ENCODE peak calls at places on chromosome 2, in four cellular contexts. W is Peyer's patch; E is K562; U is CD4-positive, alpha-beta T cell. F is an unnamed sample.

GRCh38 chr2:219968685-219969345 is 341.4 kb downstream of the SLC4A3 start:
- DNase-seq in W (no peak), U (no peak), E (no peak), F (no peak)

GRCh38 chr2:85737481-85737880 is 16.3 kb upstream of the ATOH8 start:
- DNase-seq in E (no peak), W (no peak), U (no peak), F (no peak)

GRCh38 chr2:96505231-96505889 is at the start of gene NEURL3:
- DNase-seq in W (peak), E (no peak), U (no peak), F (no peak)

GRCh38 chr2:69241664-69242063 is 145.4 kb downstream of the GFPT1 start:
- DNase-seq in U (no peak), E (no peak), W (no peak), F (no peak)

GRCh38 chr2:102717308-102718018 is 44.4 kb upstream of the TMEM182 start:
- DNase-seq in E (no peak), U (no peak), W (no peak), F (no peak)

GRCh38 chr2:120777170-120777751 is 41.6 kb downstream of the GLI2 start:
- DNase-seq in U (no peak), E (no peak), W (no peak), F (no peak)

GRCh38 chr2:151973901-151974199 is 125.0 kb downstream of the CACNB4 start:
- DNase-seq in U (no peak), W (no peak), E (no peak), F (no peak)

GRCh38 chr2:178908810-178909209 is 101.6 kb upstream of the TTN start:
- DNase-seq in E (no peak), U (no peak), W (no peak), F (no peak)

GRCh38 chr2:208619993-208620392 is 213.4 kb downstream of the PTH2R start:
- DNase-seq in W (no peak), E (no peak), U (no peak), F (no peak)

GRCh38 chr2:19031642-19032041 is 326.8 kb downstream of the OSR1 start:
- DNase-seq in U (no peak), W (no peak), E (no peak), F (no peak)

GRCh38 chr2:21415234-21415633 is 291.5 kb downstream of the TDRD15 start:
- DNase-seq in E (no peak), W (no peak), U (no peak), F (no peak)

GRCh38 chr2:196725882-196726281 is 73.6 kb downstream of the GTF3C3 start:
- DNase-seq in W (no peak), U (no peak), E (no peak), F (no peak)

GRCh38 chr2:128314026-128314347 is 4.7 kb downstream of the HS6ST1 start:
- DNase-seq in U (no peak), E (no peak), W (no peak), F (peak)

GRCh38 chr2:80312282-80312839 is 7.8 kb upstream of the LRRTM1 start:
- DNase-seq in E (no peak), U (no peak), W (no peak), F (no peak)

GRCh38 chr2:182521453-182522427 is 94.9 kb upstream of the PDE1A start:
- DNase-seq in E (no peak), U (no peak), W (no peak), F (no peak)

GRCh38 chr2:128228894-128229293 is 89.8 kb downstream of the HS6ST1 start:
- DNase-seq in U (no peak), E (no peak), W (no peak), F (no peak)

GRCh38 chr2:55229221-55229620 is 2.9 kb downstream of the CLHC1 start:
- DNase-seq in W (no peak), U (no peak), E (no peak), F (no peak)

GRCh38 chr2:69781321-69782248 is 39.7 kb downstream of the ANXA4 start:
- DNase-seq in W (no peak), E (no peak), U (no peak), F (no peak)

GRCh38 chr2:224178085-224178484 is 139.0 kb upstream of the SERPINE2 start:
- DNase-seq in E (no peak), U (no peak), W (no peak), F (no peak)

GRCh38 chr2:62856228-62857040 is 150.9 kb downstream of the EHBP1 start:
- DNase-seq in E (no peak), W (no peak), U (no peak), F (no peak)

GRCh38 chr2:88873620-88874019 is 182.1 kb downstream of the RPIA start:
- DNase-seq in E (no peak), U (no peak), W (no peak), F (no peak)

GRCh38 chr2:134722728-134723127 is 3.9 kb upstream of the TMEM163 start:
- DNase-seq in W (no peak), U (no peak), E (no peak), F (no peak)

GRCh38 chr2:139924070-139924469 is 1143.9 kb upstream of the NXPH2 start:
- DNase-seq in W (no peak), E (no peak), U (no peak), F (no peak)

GRCh38 chr2:170271340-170271739 is 93.4 kb downstream of the MYO3B start:
- DNase-seq in U (no peak), W (no peak), E (no peak), F (no peak)

GRCh38 chr2:17115042-17115441 is 403.2 kb downstream of the RAD51AP2 start:
- DNase-seq in E (no peak), W (no peak), U (no peak), F (no peak)

GRCh38 chr2:230798769-230799399 is 65.9 kb upstream of the ITM2C start:
- DNase-seq in E (peak), U (no peak), W (no peak), F (no peak)

GRCh38 chr2:26685312-26685711 is 7.2 kb upstream of the KCNK3 start:
- DNase-seq in E (no peak), U (no peak), W (no peak), F (no peak)

GRCh38 chr2:127410871-127411396 is 7.3 kb upstream of the PROC start:
- DNase-seq in W (no peak), U (no peak), E (no peak), F (no peak)

GRCh38 chr2:20678751-20679150 is 11.8 kb downstream of the GDF7 start:
- DNase-seq in W (no peak), U (no peak), E (no peak), F (no peak)

GRCh38 chr2:192126912-192127311 is 67.8 kb downstream of the TMEFF2 start:
- DNase-seq in E (no peak), U (no peak), W (no peak), F (no peak)

GRCh38 chr2:32553829-32554432 is 73.9 kb upstream of the TTC27 start:
- DNase-seq in E (peak), W (no peak), U (no peak), F (no peak)

GRCh38 chr2:74548919-74549684 is 4.6 kb downstream of the LOXL3 start:
- DNase-seq in E (peak), W (peak), U (no peak), F (no peak)

GRCh38 chr2:134233733-134234135 is 20.1 kb upstream of the MGAT5 start:
- DNase-seq in U (no peak), E (no peak), W (no peak), F (no peak)

GRCh38 chr2:70468898-70469297 is 84.7 kb downstream of the TGFA start:
- DNase-seq in E (no peak), W (no peak), U (no peak), F (no peak)

GRCh38 chr2:70806620-70807019 is 13.8 kb downstream of the CLEC4F start:
- DNase-seq in W (no peak), E (no peak), U (no peak), F (no peak)

GRCh38 chr2:147449323-147450080 is 395.3 kb upstream of the ACVR2A start:
- DNase-seq in U (peak), W (no peak), E (no peak), F (no peak)

GRCh38 chr2:67626656-67627055 is 229.5 kb downstream of the ETAA1 start:
- DNase-seq in W (no peak), U (no peak), E (no peak), F (no peak)

GRCh38 chr2:136025057-136025973 is 39.9 kb upstream of the DARS1 start:
- DNase-seq in E (peak), W (peak), U (no peak), F (peak)

GRCh38 chr2:67379048-67379447 is 18.1 kb upstream of the ETAA1 start:
- DNase-seq in U (no peak), W (no peak), E (no peak), F (no peak)

GRCh38 chr2:109170645-109171044 is 41.6 kb downstream of the SH3RF3 start:
- DNase-seq in E (no peak), U (no peak), W (no peak), F (no peak)
- TF ChIP-seq CTCF in E (no peak), U (no peak), W (no peak), F (no peak)

DNA sequence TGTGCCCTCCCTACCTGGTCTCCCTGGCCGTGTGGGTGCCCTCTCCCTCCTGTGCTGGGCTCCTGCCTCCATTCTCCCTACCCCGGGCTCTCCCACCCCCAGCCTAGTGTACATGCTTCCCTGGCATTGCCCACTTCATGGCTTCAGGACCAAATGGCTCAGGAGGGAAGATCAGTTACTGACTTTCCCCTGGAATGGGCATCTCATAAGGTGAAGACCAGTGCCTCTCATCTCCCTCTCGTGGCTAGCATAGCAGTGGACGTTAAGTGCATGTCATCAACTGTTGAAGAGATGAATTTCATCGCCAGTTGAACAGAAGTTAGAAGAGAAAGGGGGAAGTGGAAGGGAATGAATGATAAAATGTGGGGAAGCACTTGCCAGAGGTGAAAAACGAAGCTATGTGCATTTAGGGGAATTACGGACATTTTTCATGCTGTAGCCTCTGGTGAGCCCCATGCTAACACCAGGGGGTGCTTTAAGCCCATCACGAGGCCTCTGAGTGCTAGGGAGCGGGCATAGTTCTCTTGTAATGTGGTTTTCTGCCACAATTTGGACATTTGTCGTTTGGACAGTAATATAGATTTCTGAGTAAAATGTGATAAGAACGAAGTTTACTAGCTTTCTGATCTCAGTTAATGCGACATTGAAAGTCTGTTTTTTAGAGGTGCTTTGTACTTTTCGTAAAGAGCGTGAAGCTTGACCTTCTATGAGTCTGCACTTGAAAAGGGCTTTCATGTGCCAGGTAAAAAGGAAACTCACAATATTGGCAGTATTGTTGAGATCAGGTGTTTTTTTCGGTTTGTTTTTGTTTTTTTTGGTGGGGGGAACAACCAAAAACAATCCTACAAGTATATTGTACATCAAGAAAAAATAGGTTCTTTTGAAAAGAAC is 50.4 kb downstream of the TRAF3IP1 start:
- DNase-seq in E (peak), U (peak), W (no peak), F (peak)
- TF ChIP-seq CTCF in E (peak), U (peak), W (no peak), F (peak)

DNA sequence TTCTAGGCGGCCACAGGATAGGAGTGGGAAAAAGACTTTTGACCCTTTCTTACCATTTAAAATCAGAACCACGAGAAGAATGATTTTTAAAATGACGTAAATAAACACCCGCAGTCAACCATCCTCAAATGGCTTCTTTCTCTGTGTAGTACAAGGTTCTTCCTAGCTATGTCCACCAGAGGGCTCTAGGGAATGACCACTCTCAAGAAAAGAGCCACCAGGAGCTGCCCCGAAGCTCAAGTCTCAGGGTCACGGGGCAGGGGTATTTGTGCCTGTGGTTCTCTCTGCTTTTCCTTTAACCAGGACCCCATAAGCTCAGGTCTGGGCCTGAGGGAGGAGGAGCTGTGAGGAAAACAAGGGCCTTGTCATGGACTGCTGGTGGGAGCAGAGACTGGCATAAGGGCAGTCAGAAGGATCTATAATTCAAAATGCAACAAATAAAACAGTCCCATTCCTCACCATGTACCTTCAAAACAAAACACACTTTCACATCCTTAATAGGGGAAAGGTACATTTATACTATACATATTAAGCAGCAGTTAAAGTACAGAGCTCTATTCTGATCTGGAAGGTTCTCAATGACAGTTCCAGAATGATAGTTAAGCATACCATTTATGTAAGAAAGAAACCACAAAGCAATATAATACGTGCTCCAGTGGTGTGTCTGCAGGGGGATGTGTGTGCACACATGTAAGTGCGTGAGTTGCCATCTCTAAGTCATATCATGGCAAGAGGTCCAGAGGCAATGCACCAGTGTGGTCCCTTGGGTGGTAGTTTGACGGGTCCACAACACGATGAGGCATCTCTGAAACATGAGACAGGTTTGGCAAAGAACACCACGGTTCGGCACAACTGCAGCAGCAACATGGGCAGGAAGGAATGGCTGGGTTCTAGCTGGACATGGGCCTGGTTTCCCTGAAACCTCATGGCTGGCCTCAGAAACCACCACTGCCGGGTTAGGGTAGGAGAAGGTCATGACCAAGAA is 18.6 kb downstream of the LYPD1 start:
- DNase-seq in W (no peak), U (no peak), E (peak), F (no peak)
- TF ChIP-seq CTCF in W (no peak), U (no peak), E (no peak), F (peak)

GRCh38 chr2:105969552-105969951 is 224.5 kb downstream of the UXS1 start:
- DNase-seq in U (no peak), W (no peak), E (no peak), F (no peak)
- TF ChIP-seq CTCF in U (no peak), W (no peak), E (peak), F (no peak)

GRCh38 chr2:190718652-190719526 is 70.0 kb downstream of the NAB1 start:
- DNase-seq in U (no peak), W (no peak), E (no peak), F (no peak)
- TF ChIP-seq CTCF in U (no peak), W (no peak), E (no peak), F (no peak)

GRCh38 chr2:35343135-35343534 is 1012.4 kb upstream of the CRIM1 start:
- DNase-seq in W (no peak), U (no peak), E (peak), F (no peak)
- TF ChIP-seq CTCF in W (no peak), U (no peak), E (peak), F (no peak)

GRCh38 chr2:233942731-233943130 is 25.6 kb downstream of the TRPM8 start:
- DNase-seq in U (no peak), E (no peak), W (no peak), F (no peak)

GRCh38 chr2:233950078-233950825 is 33.1 kb downstream of the TRPM8 start:
- DNase-seq in W (no peak), U (no peak), E (no peak), F (no peak)

GRCh38 chr2:233945146-233945545 is 28.0 kb downstream of the TRPM8 start:
- DNase-seq in U (no peak), W (no peak), E (no peak), F (no peak)

GRCh38 chr2:233940376-233941276 is 23.5 kb downstream of the TRPM8 start:
- DNase-seq in U (no peak), W (no peak), E (no peak), F (no peak)

DNA sequence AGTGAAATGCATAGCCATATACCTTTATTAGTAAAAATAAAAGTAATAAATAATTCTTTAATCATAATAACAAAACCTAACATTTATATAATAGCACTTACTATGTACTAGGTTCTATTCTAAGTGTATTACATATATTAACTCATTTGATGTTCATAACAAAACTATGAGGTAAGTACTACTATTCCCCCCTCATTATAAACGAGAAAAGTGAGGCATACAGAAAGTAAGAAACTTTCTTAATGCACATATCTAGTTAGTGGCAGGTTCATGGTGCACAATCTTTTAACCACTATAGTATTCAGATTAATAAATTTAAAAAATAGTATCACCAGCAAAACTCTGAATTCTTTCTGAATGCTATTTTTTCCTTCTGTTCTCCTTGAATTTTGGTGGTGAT is 27.5 kb downstream of the TRPM8 start:
- DNase-seq in W (no peak), E (no peak), U (no peak), F (no peak)
- TF ChIP-seq CTCF in W (no peak), E (no peak), U (no peak), F (no peak)

DNA sequence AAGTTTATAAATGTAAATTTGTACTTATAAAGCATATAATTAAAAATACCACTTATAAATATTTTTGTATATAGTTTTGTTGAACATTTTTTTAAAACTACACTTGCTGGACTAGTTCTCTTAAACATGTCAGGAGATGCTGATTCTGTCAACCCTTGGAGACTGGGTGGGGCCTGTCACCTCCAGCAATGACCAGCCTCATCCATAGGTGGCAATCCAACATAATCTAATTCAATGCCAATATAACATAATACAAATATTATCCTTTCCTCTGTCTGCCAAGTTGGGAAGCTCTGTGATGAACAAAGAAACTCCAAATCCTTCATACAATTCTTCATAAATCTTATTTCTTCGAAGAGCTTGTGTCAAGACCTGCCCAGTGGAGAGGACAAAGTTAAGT is 140.4 kb downstream of the RBMS1 start:
- DNase-seq in W (no peak), U (no peak), E (no peak), F (no peak)
- TF ChIP-seq CTCF in W (no peak), U (peak), E (no peak), F (peak)

DNA sequence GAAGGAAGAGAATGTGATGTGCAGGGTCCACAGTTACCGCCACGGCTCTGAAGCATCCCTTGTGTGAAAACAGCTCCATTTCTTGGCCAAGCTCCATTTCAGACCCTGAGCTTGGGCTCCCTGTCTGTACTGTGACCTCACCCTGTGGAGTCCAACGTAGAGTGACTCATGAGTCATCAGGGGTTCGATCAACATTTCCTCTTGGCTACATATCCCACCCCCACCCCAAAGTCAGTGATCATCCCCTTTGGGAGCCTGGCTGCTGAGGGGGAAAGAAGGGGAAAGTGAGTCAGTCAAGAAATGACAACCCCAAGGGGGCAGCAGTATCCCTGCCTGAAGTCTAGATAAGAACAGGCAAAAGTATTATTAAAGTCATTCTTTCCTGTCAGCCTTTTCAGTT is 62.2 kb downstream of the PAPOLG start:
- DNase-seq in E (peak), W (no peak), U (no peak), F (peak)
- TF ChIP-seq CTCF in E (no peak), W (no peak), U (no peak), F (peak)

F was measured in CD14-positive monocyte.